ENCODE peak calls at places on chromosomes 12 and 14, in seven cellular contexts. M is transverse colon, Y is cardiac muscle cell, Z is GM12865, F is keratinocyte, C is breast epithelium, N is mammary epithelial cell. X is an unnamed sample.

GRCh38 chr14:32004300-32004699 is 72.8 kb upstream of the ARHGAP5 start:
- DNase-seq in Z (no peak), N (peak), M (no peak), Y (peak), C (no peak), F (no peak), X (no peak)

GRCh38 chr12:132872073-132872855 is 15.1 kb downstream of the CHFR start:
- DNase-seq in Y (no peak), C (no peak), F (no peak), M (no peak), N (no peak), Z (no peak), X (no peak)

GRCh38 chr14:92534863-92535654 is 21.5 kb downstream of the RIN3 start:
- DNase-seq in F (no peak), C (no peak), Y (peak), M (peak), Z (no peak), N (no peak), X (no peak)

GRCh38 chr12:90816353-90817089 is 138.5 kb downstream of the CCER1 start:
- DNase-seq in Z (no peak), Y (no peak), N (peak), M (no peak), F (no peak), C (no peak), X (no peak)

GRCh38 chr12:18414671-18415070 is 153.4 kb downstream of the PIK3C2G start:
- DNase-seq in F (no peak), Y (no peak), M (no peak), C (no peak), N (no peak), Z (no peak), X (no peak)

GRCh38 chr12:103779410-103780092 is 61.5 kb downstream of the NT5DC3 start:
- DNase-seq in C (no peak), M (no peak), Y (peak), N (no peak), F (no peak), Z (no peak), X (no peak)

GRCh38 chr12:121916719-121917118 is 1.7 kb upstream of the CFAP251 start:
- DNase-seq in M (no peak), Z (peak), Y (peak), F (no peak), N (no peak), C (no peak), X (no peak)

GRCh38 chr14:76495983-76496382 is 120.0 kb downstream of the ESRRB start:
- DNase-seq in F (no peak), Y (no peak), N (no peak), C (no peak), Z (no peak), M (no peak), X (no peak)

GRCh38 chr12:49803693-49804450 is 24.3 kb downstream of the NCKAP5L start:
- DNase-seq in N (no peak), M (no peak), C (no peak), Z (no peak), Y (no peak), F (no peak), X (no peak)

GRCh38 chr12:6461401-6462233 is 8.9 kb downstream of the VAMP1 start:
- DNase-seq in F (no peak), N (no peak), Z (peak), Y (no peak), C (no peak), M (peak), X (peak)

GRCh38 chr12:104669851-104670337 is 213.1 kb downstream of the CHST11 start:
- DNase-seq in Y (peak), N (no peak), C (no peak), Z (peak), F (no peak), M (peak), X (no peak)

GRCh38 chr14:77067632-77068514 is 30.2 kb upstream of the CIPC start:
- DNase-seq in F (no peak), Y (peak), Z (peak), C (peak), N (peak), M (peak), X (peak)

GRCh38 chr12:48542300-48542928 is 17.0 kb downstream of the OR8S1 start:
- DNase-seq in Y (peak), Z (peak), N (peak), M (peak), F (peak), C (no peak), X (no peak)

GRCh38 chr12:113086249-113087164 is 30.0 kb downstream of the DTX1 start:
- DNase-seq in F (no peak), Y (peak), N (no peak), Z (peak), M (peak), C (no peak), X (no peak)

GRCh38 chr14:32400480-32400879 is 71.4 kb downstream of the AKAP6 start:
- DNase-seq in C (no peak), Y (no peak), N (peak), F (no peak), Z (no peak), M (no peak), X (no peak)

GRCh38 chr14:94026173-94026885 is at the start of gene OTUB2:
- DNase-seq in Z (peak), C (peak), F (peak), M (peak), Y (peak), N (peak), X (peak)
- H3K4me3 ChIP-seq in Z (peak), C (peak), F (peak), M (peak), Y (peak), N (peak), X (peak)

GRCh38 chr12:88338486-88338885 is 196.4 kb downstream of the TMTC3 start:
- DNase-seq in N (peak), M (no peak), Y (no peak), F (no peak), Z (no peak), C (no peak), X (no peak)
- H3K4me3 ChIP-seq in N (no peak), M (no peak), Y (no peak), F (no peak), Z (no peak), C (no peak), X (no peak)

GRCh38 chr12:53961025-53961761 is 6.5 kb downstream of the HOXC12 start:
- DNase-seq in Y (no peak), M (no peak), F (no peak), C (no peak), Z (no peak), N (no peak), X (no peak)

GRCh38 chr12:53964315-53964713 is 8.6 kb upstream of the HOXC11 start:
- DNase-seq in M (no peak), Y (no peak), N (no peak), F (no peak), Z (no peak), C (no peak), X (no peak)

GRCh38 chr12:53965251-53966069 is 7.5 kb upstream of the HOXC11 start:
- DNase-seq in F (no peak), C (no peak), M (no peak), Z (no peak), N (no peak), Y (no peak), X (peak)

GRCh38 chr12:53963434-53964314 is 9.0 kb downstream of the HOXC12 start:
- DNase-seq in Z (no peak), Y (no peak), M (no peak), F (no peak), C (peak), N (no peak), X (no peak)

DNA sequence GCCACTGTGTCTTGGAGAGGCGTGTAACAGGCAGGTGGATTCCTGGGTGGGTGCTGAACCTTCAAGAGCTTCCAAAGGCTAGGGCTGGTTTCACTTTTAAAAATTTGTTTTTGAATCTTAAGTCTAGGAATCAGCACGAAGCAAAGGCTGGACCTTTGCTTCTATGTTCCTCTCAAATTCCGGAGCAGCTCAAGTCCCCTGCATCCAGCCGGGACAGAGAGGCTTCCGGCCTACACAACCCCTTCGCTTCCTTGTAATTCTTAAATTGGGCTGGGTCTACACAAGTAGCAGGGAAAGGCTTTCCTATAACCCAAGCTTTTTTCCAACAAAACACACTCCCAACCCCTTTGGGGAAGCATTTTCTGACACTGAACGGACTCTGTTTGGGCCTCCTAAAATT is 8.3 kb downstream of the HOXC12 start:
- DNase-seq in C (no peak), Z (no peak), N (no peak), Y (no peak), F (no peak), M (no peak), X (no peak)
- H3K4me3 ChIP-seq in C (no peak), Z (no peak), N (no peak), Y (no peak), F (no peak), M (no peak), X (no peak)

DNA sequence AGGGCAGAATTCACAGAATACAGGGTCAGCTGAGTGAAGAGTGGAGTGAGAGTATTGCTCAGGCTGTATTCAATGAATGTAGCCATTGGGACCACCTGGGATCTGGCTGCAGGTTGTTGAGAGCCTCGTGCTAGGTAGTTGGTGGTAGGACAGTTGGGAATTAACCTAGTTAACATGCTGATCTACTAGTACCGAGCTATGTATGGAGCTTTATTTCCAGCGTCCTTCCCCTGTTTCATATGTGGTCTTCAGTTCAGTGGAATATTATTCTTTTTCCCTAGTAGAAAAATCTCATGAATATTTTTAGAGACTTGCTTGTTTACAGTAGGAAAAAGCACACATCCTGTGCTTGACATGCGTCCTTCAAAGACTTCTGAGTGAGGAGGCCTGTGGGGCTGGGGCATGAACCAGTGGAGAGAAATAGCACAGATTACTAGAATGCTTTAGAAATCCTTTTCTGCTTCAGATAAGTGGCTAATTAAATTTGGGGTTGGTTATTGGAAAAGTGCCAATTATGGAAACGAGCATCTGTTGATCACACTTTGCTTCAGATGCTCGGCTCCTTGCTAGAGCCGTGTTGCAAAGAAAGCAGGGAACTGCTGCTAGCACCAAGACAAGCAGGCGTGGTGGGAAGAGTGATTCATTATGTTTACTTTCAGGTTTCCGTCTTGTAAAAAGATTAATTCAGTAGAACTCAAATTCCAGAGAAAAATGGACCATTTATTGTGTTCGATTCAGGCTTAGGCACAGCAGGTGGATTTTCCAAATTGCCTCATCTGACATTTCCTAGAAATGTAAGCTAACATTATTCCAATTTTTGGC is 53.6 kb downstream of the ARF6 start:
- DNase-seq in F (no peak), Y (peak), C (no peak), Z (no peak), M (peak), N (peak), X (peak)
- H3K4me3 ChIP-seq in F (no peak), Y (no peak), C (no peak), Z (no peak), M (no peak), N (no peak), X (no peak)

GRCh38 chr14:55701638-55702037 is 121.6 kb downstream of the KTN1 start:
- DNase-seq in F (no peak), M (no peak), Z (peak), N (peak), C (no peak), Y (no peak), X (no peak)

GRCh38 chr14:55705651-55706340 is 125.8 kb downstream of the KTN1 start:
- DNase-seq in Z (no peak), F (no peak), N (peak), M (no peak), C (peak), Y (no peak), X (no peak)

GRCh38 chr14:55704654-55705053 is 124.6 kb downstream of the KTN1 start:
- DNase-seq in N (no peak), Y (no peak), F (no peak), Z (no peak), C (no peak), M (no peak), X (no peak)

GRCh38 chr14:55699131-55700057 is 119.4 kb downstream of the KTN1 start:
- DNase-seq in M (peak), Y (peak), N (peak), Z (no peak), C (no peak), F (no peak), X (no peak)

DNA sequence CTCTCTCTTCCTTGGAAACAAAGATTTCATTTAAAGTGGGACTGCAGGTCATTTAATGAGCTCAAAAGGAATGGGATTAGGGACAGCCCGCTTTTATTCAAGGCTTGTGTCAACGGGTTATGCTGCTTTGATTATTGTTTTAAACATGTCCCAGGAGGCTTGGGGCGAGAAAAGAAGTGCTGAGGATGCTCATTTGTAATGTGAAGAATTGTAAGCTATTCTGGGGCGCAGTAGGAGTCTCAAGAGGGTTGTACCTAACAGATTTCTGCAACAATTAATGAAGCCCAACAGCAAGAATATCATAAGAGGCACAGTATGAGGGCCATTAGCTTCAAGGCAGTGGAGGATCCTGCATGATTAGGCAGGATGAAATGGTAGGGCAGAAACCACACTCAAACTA is 122.5 kb downstream of the KTN1 start:
- DNase-seq in Z (no peak), F (no peak), N (no peak), Y (no peak), M (no peak), C (no peak), X (no peak)
- H3K4me3 ChIP-seq in Z (no peak), F (no peak), N (no peak), Y (no peak), M (no peak), C (no peak), X (no peak)

DNA sequence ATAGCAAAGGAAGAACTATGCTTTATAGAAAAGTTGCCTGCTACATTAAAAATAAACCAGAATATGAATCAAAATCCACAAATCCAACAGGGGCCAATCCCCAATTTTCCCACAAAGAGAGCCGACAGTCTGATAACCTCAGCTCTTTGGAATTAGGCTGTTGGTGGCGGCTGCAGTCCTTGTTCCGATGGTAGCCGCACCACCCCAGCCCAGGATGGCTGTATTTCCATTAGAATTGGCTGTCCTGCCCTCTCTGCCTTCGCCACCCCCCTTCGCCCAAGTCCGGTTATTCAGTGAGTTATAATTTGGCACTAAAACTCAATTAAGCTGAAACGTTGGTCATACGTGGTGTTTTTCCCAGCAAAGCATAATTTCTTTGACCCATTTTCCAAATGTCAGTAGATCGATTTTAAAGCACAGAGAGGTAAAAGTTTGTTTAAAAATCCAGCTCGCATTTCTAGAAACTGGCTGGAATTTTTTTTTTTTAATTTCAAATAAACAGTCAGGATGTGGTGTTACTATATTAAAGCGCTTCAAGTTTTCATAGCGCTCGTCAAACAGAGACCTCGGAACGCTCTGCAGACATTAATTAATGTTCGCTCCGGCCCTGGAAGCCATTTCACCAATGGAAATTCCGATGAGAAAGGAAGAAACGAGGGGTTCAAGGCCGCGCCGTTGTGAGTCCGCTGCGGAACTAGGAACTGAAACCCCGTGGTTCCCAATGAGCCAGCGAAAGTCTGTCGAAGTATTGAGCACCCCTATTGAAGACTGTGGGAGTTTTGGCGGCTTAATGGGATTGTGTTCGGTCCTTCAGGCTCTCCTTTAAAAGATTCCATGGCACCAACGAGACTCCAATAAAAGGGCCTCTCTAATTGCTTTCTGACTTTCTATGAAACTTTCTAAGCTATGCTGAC is 104.8 kb upstream of the DIO3 start:
- DNase-seq in N (no peak), Y (no peak), C (no peak), M (no peak), F (no peak), Z (no peak), X (peak)
- H3K4me3 ChIP-seq in N (no peak), Y (no peak), C (no peak), M (no peak), F (no peak), Z (no peak), X (no peak)

DNA sequence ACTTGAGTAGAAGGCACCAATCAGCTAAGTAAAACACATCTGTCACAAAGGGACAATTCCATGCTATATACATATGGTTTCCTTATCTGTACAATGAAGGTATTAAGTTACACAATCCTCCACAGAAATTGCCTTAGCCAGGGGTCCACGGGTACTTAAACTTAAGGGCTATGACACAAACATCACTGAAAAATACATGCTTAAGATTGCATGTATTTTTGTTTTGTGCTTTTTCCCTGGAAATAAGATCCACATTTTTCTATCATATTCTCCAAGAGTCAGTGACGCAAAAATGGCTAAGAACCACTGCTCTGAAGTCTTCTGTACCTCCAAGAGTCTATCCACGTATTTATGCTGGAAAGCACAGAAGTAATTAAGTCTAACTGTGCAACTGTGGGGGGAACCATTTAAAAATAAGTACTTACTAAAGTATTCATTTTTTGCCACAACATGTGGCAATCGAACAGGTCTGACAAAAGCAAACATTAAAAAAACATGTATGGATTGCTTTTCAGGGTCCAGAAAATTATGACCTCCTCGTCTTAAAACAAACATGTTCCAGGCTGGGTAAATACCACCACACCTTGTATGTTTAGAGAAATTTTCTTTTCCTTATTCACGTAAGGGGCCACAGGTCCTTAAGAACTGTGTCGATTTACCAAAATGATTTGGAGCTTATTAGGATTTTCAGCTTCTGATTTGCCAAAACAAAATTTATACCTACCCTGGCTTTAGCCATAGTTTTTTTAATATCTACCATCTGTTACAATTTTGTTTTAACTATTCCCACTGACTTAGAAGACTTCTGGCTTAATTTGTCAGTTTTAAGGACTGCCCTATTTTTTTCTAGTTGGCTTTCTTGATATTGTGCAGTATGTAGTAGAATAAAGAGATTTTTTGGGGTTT is 2.8 kb downstream of the SLC38A2 start:
- DNase-seq in M (no peak), C (no peak), N (no peak), Y (peak), F (peak), Z (no peak), X (no peak)
- H3K4me3 ChIP-seq in M (peak), C (peak), N (peak), Y (peak), F (peak), Z (peak), X (peak)

GRCh38 chr12:55969356-55969755 is 2.7 kb downstream of the CDK2 start:
- DNase-seq in M (no peak), F (no peak), Y (no peak), Z (no peak), C (no peak), N (no peak), X (no peak)

GRCh38 chr12:55965240-55965639 is 602 bp downstream of the PMEL start:
- DNase-seq in Y (no peak), F (no peak), N (no peak), M (no peak), Z (no peak), C (no peak), X (no peak)

GRCh38 chr12:55965941-55966407 is at the start of gene PMEL:
- DNase-seq in F (no peak), C (no peak), M (no peak), Y (peak), N (no peak), Z (no peak), X (no peak)

GRCh38 chr12:55966408-55967281 is at the start of gene CDK2:
- DNase-seq in M (peak), C (peak), N (peak), Y (peak), F (no peak), Z (peak), X (peak)

DNA sequence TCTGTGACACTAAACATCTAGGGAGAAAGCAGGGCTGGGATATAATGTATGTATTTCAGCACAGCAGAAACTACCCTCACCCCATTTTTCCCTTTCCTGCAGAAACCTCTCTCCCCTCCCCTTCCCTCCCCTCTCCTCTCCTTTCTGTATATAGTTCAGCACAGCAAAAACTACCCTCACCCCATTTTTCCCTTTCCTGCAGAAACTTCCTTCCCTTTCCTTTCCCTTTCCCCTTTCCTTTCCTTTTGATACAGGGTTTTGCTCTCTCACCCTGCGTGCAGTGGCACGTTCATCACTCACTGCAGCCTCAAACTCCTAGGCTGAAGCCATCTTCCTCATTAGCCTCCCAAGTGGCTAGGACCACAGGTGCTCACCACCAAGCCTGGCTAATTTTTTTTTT is 2.1 kb downstream of the PMEL start:
- DNase-seq in M (no peak), F (no peak), Y (no peak), N (no peak), Z (no peak), C (no peak), X (no peak)
- H3K4me3 ChIP-seq in M (no peak), F (no peak), Y (no peak), N (no peak), Z (no peak), C (no peak), X (no peak)

GRCh38 chr12:26319511-26319910 is 124.1 kb downstream of the SSPN start:
- DNase-seq in Z (no peak), M (no peak), N (peak), Y (peak), C (peak), F (no peak), X (peak)
- H3K4me3 ChIP-seq in Z (no peak), M (no peak), N (no peak), Y (no peak), C (no peak), F (no peak), X (no peak)

GRCh38 chr14:69614592-69614991 is 3.2 kb downstream of the SUSD6 start:
- DNase-seq in M (peak), N (no peak), Y (no peak), F (no peak), C (no peak), Z (peak), X (no peak)
- H3K4me3 ChIP-seq in M (no peak), N (no peak), Y (no peak), F (no peak), C (peak), Z (peak), X (no peak)